ENCODE peak calls at places on chromosomes 2 and 18, in six cellular contexts. One of them, this sample, is unnamed. For H3K4me1, the result is how much of the 10 kb centered on the place peaks cover.

GRCh38 chr2:149077861-149078260 is 39.4 kb downstream of the LYPD6B start:
- DNase-seq in astrocyte: no peak
- DNase-seq in HCT116: no peak
- DNase-seq in endothelial cell of umbilical vein: no peak
- DNase-seq in GM23248: no peak
- DNase-seq in MM.1S: no peak
- DNase-seq in this sample: no peak

GRCh38 chr2:226190479-226191252 is 609.0 kb downstream of the IRS1 start:
- DNase-seq in endothelial cell of umbilical vein: no peak
- DNase-seq in GM23248: no peak
- DNase-seq in astrocyte: peak
- DNase-seq in HCT116: peak
- DNase-seq in MM.1S: no peak
- DNase-seq in this sample: no peak

GRCh38 chr2:198374375-198375072 is 570.1 kb downstream of the PLCL1 start:
- DNase-seq in GM23248: peak
- DNase-seq in endothelial cell of umbilical vein: peak
- DNase-seq in astrocyte: peak
- DNase-seq in MM.1S: peak
- DNase-seq in HCT116: no peak
- DNase-seq in this sample: no peak

GRCh38 chr2:58732999-58733398 is 491.9 kb upstream of the FANCL start:
- DNase-seq in GM23248: no peak
- DNase-seq in astrocyte: no peak
- DNase-seq in endothelial cell of umbilical vein: no peak
- DNase-seq in HCT116: no peak
- DNase-seq in MM.1S: no peak
- DNase-seq in this sample: no peak

GRCh38 chr2:65574911-65575444 is 142.6 kb upstream of the SPRED2 start:
- DNase-seq in astrocyte: no peak
- DNase-seq in GM23248: no peak
- DNase-seq in MM.1S: no peak
- DNase-seq in HCT116: no peak
- DNase-seq in endothelial cell of umbilical vein: peak
- DNase-seq in this sample: no peak

GRCh38 chr2:112880081-112880531 is 30.9 kb upstream of the IL37 start:
- DNase-seq in astrocyte: peak
- DNase-seq in GM23248: peak
- DNase-seq in MM.1S: no peak
- DNase-seq in endothelial cell of umbilical vein: no peak
- DNase-seq in HCT116: no peak
- DNase-seq in this sample: no peak

GRCh38 chr2:17959356-17959755 is 80.9 kb downstream of the KCNS3 start:
- DNase-seq in HCT116: no peak
- DNase-seq in GM23248: no peak
- DNase-seq in MM.1S: no peak
- DNase-seq in astrocyte: no peak
- DNase-seq in endothelial cell of umbilical vein: no peak
- DNase-seq in this sample: no peak

GRCh38 chr2:168781191-168781818 is 21.1 kb upstream of the NOSTRIN start:
- DNase-seq in HCT116: no peak
- DNase-seq in MM.1S: no peak
- DNase-seq in GM23248: no peak
- DNase-seq in endothelial cell of umbilical vein: peak
- DNase-seq in astrocyte: peak
- DNase-seq in this sample: no peak

GRCh38 chr18:616380-616995 is 19.7 kb downstream of the CLUL1 start:
- DNase-seq in endothelial cell of umbilical vein: peak
- DNase-seq in GM23248: peak
- DNase-seq in MM.1S: peak
- DNase-seq in astrocyte: peak
- DNase-seq in HCT116: peak
- DNase-seq in this sample: no peak

GRCh38 chr18:36465970-36466369 is 168.5 kb downstream of the FHOD3 start:
- DNase-seq in HCT116: no peak
- DNase-seq in GM23248: no peak
- DNase-seq in astrocyte: no peak
- DNase-seq in endothelial cell of umbilical vein: no peak
- DNase-seq in MM.1S: no peak
- DNase-seq in this sample: no peak

GRCh38 chr2:86610871-86611270 is 12.8 kb downstream of the RNF103 start:
- DNase-seq in MM.1S: no peak
- DNase-seq in GM23248: no peak
- DNase-seq in endothelial cell of umbilical vein: no peak
- DNase-seq in astrocyte: no peak
- DNase-seq in HCT116: no peak
- DNase-seq in this sample: no peak

GRCh38 chr2:180675170-180675569 is 305.2 kb upstream of the UBE2E3 start:
- DNase-seq in HCT116: no peak
- DNase-seq in endothelial cell of umbilical vein: no peak
- DNase-seq in astrocyte: no peak
- DNase-seq in MM.1S: no peak
- DNase-seq in GM23248: no peak
- DNase-seq in this sample: no peak

GRCh38 chr18:8706981-8707940 is 1.9 kb downstream of the MTCL1 start:
- DNase-seq in HCT116: no peak
- DNase-seq in GM23248: peak
- DNase-seq in endothelial cell of umbilical vein: peak
- DNase-seq in MM.1S: peak
- DNase-seq in astrocyte: peak
- DNase-seq in this sample: peak

GRCh38 chr18:30175061-30175574 is 867.4 kb downstream of the DSC3 start:
- DNase-seq in HCT116: no peak
- DNase-seq in astrocyte: no peak
- DNase-seq in GM23248: no peak
- DNase-seq in endothelial cell of umbilical vein: no peak
- DNase-seq in MM.1S: no peak
- DNase-seq in this sample: no peak

GRCh38 chr2:121648611-121649401 is 456 bp downstream of the CLASP1 start:
- DNase-seq in astrocyte: peak
- DNase-seq in GM23248: peak
- DNase-seq in MM.1S: peak
- DNase-seq in HCT116: no peak
- DNase-seq in endothelial cell of umbilical vein: peak
- DNase-seq in this sample: peak

GRCh38 chr2:61193670-61194561 is 31.9 kb downstream of the C2orf74 start:
- DNase-seq in MM.1S: no peak
- DNase-seq in endothelial cell of umbilical vein: no peak
- DNase-seq in astrocyte: no peak
- DNase-seq in GM23248: peak
- DNase-seq in HCT116: no peak
- DNase-seq in this sample: no peak

GRCh38 chr2:19846567-19846966 is 55.2 kb downstream of the TTC32 start:
- DNase-seq in endothelial cell of umbilical vein: no peak
- DNase-seq in astrocyte: no peak
- DNase-seq in MM.1S: no peak
- DNase-seq in GM23248: no peak
- DNase-seq in HCT116: no peak
- DNase-seq in this sample: no peak

GRCh38 chr2:88590998-88591613 is 36.2 kb downstream of the EIF2AK3 start:
- DNase-seq in GM23248: peak
- DNase-seq in endothelial cell of umbilical vein: peak
- DNase-seq in HCT116: peak
- DNase-seq in astrocyte: peak
- DNase-seq in MM.1S: peak
- DNase-seq in this sample: peak

GRCh38 chr2:162840598-162841246 is 2.2 kb upstream of the KCNH7 start:
- DNase-seq in GM23248: peak
- DNase-seq in astrocyte: peak
- DNase-seq in HCT116: peak
- DNase-seq in MM.1S: peak
- DNase-seq in endothelial cell of umbilical vein: peak
- DNase-seq in this sample: peak

DNA sequence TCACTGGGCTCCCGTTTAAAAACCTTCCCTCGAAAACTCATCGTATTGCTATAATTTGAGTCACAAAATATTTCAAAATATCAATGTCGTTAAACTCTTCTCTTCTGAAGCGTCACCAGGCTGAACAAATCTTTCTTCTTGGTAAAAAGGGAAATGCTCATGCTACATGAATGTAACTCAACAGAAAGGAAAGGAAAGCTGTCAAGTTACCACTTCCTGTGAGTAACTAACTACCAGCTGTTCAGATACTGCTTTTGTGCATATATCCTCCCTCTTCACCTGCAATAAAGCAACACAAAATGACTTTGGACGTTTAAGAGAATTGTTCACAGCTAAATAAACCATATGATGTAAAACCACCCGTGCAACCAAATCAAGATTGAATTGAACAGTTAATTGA is 95.4 kb downstream of the DOCK10 start:
- DNase-seq in MM.1S: peak
- DNase-seq in GM23248: peak
- DNase-seq in endothelial cell of umbilical vein: peak
- DNase-seq in astrocyte: peak
- DNase-seq in HCT116: no peak
- DNase-seq in this sample: no peak
- H3K4me1 ChIP-seq in MM.1S: under half
- H3K4me1 ChIP-seq in GM23248: under half
- H3K4me1 ChIP-seq in endothelial cell of umbilical vein: half or more
- H3K4me1 ChIP-seq in astrocyte: under half
- H3K4me1 ChIP-seq in HCT116: under half
- H3K4me1 ChIP-seq in this sample: under half

GRCh38 chr2:219296631-219297391 is 12.4 kb downstream of the PTPRN start:
- DNase-seq in HCT116: no peak
- DNase-seq in endothelial cell of umbilical vein: no peak
- DNase-seq in MM.1S: no peak
- DNase-seq in GM23248: no peak
- DNase-seq in astrocyte: no peak
- DNase-seq in this sample: no peak

GRCh38 chr2:219299372-219299760 is 9.8 kb downstream of the PTPRN start:
- DNase-seq in HCT116: no peak
- DNase-seq in MM.1S: no peak
- DNase-seq in endothelial cell of umbilical vein: no peak
- DNase-seq in GM23248: no peak
- DNase-seq in astrocyte: no peak
- DNase-seq in this sample: no peak

GRCh38 chr2:219300022-219300421 is 9.2 kb downstream of the PTPRN start:
- DNase-seq in HCT116: no peak
- DNase-seq in GM23248: no peak
- DNase-seq in endothelial cell of umbilical vein: no peak
- DNase-seq in MM.1S: no peak
- DNase-seq in astrocyte: no peak
- DNase-seq in this sample: no peak

GRCh38 chr2:219297766-219298456 is 11.3 kb downstream of the PTPRN start:
- DNase-seq in MM.1S: no peak
- DNase-seq in GM23248: peak
- DNase-seq in HCT116: no peak
- DNase-seq in endothelial cell of umbilical vein: no peak
- DNase-seq in astrocyte: no peak
- DNase-seq in this sample: no peak

DNA sequence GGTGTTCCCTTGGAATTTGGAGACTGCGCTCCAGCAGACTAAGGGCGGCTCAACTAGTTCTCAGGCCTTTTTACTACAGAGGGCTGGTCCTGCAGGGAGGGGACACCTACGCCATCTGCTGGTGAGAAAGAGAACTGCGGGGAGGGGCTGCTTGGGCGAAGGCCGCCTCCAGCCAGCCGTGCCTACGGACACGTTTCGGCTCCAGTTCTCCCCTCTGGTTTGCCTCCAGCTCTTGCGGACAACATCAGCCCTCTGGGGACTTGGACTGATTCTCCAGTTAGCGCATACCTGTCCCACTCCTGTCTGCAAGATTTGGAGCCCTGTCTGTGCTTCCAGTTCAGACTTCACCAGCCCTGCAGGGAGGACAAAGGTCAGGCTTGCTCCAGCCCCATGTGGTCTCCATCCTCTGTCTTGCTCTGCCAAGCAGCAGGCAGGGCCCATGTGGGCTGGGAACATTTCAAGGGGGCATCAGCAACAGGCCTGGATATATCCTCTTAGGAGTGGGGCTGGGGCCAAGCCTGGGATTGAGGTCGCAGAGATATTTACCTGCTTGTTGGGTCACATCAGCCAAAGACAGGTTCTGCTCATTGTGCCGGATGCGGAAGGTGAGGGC is 10.3 kb downstream of the PTPRN start:
- DNase-seq in HCT116: peak
- DNase-seq in MM.1S: peak
- DNase-seq in astrocyte: peak
- DNase-seq in endothelial cell of umbilical vein: peak
- DNase-seq in GM23248: peak
- DNase-seq in this sample: peak
- TF ChIP-seq EZH2 in HCT116: no peak
- TF ChIP-seq EZH2 in MM.1S: no peak
- TF ChIP-seq EZH2 in astrocyte: no peak
- TF ChIP-seq EZH2 in endothelial cell of umbilical vein: no peak
- TF ChIP-seq EZH2 in GM23248: no peak
- TF ChIP-seq EZH2 in this sample: no peak

GRCh38 chr2:173955867-173956266 is 9.3 kb downstream of the SP3 start:
- DNase-seq in MM.1S: no peak
- DNase-seq in endothelial cell of umbilical vein: no peak
- DNase-seq in HCT116: no peak
- DNase-seq in astrocyte: no peak
- DNase-seq in GM23248: no peak
- DNase-seq in this sample: no peak
- H3K4me1 ChIP-seq in MM.1S: under half
- H3K4me1 ChIP-seq in endothelial cell of umbilical vein: under half
- H3K4me1 ChIP-seq in HCT116: under half
- H3K4me1 ChIP-seq in astrocyte: under half
- H3K4me1 ChIP-seq in GM23248: under half
- H3K4me1 ChIP-seq in this sample: under half

GRCh38 chr18:37565985-37566478 is 434 bp upstream of the CELF4 start:
- DNase-seq in astrocyte: no peak
- DNase-seq in GM23248: peak
- DNase-seq in endothelial cell of umbilical vein: no peak
- DNase-seq in MM.1S: no peak
- DNase-seq in HCT116: no peak
- DNase-seq in this sample: no peak

GRCh38 chr18:37565138-37565984 is at the start of gene CELF4:
- DNase-seq in MM.1S: no peak
- DNase-seq in astrocyte: no peak
- DNase-seq in HCT116: no peak
- DNase-seq in GM23248: peak
- DNase-seq in endothelial cell of umbilical vein: peak
- DNase-seq in this sample: no peak

GRCh38 chr18:37567994-37568359 is 2.4 kb upstream of the CELF4 start:
- DNase-seq in endothelial cell of umbilical vein: no peak
- DNase-seq in HCT116: no peak
- DNase-seq in MM.1S: no peak
- DNase-seq in astrocyte: no peak
- DNase-seq in GM23248: no peak
- DNase-seq in this sample: no peak

GRCh38 chr18:37567061-37567993 is 1.7 kb upstream of the CELF4 start:
- DNase-seq in GM23248: peak
- DNase-seq in MM.1S: no peak
- DNase-seq in astrocyte: no peak
- DNase-seq in endothelial cell of umbilical vein: no peak
- DNase-seq in HCT116: no peak
- DNase-seq in this sample: no peak

DNA sequence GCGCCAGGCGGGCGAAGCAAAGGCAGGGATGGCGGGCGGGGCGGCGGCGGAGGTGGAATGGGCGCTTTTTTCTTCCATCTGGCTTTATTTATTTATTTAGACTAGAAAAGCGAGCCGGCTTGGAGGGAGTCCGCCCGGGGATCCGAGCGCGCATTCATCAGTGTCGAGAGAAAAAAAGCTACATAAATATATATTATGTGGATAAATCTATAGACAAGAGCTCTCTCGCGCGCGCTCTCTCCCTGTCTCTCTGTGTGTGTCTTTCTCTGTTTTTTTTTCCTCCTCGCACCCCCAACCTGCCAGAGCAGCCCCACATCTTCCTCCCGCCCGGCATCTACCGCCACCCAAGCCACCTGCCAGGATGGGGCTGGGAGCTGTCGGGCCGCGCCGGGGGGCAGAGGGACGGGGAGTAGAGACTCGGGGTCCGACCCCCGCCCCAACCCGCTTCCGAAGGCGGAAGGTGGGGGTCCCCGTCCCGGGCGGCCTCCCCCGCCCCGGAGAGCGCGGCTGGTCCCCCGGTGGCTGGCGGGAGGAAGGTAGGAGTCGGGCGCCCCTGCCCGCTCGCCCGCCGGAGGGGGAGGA is 972 bp upstream of the CELF4 start:
- DNase-seq in endothelial cell of umbilical vein: no peak
- DNase-seq in HCT116: no peak
- DNase-seq in MM.1S: no peak
- DNase-seq in astrocyte: no peak
- DNase-seq in GM23248: peak
- DNase-seq in this sample: no peak
- TF ChIP-seq EZH2 in endothelial cell of umbilical vein: peak
- TF ChIP-seq EZH2 in HCT116: no peak
- TF ChIP-seq EZH2 in MM.1S: no peak
- TF ChIP-seq EZH2 in astrocyte: peak
- TF ChIP-seq EZH2 in GM23248: peak
- TF ChIP-seq EZH2 in this sample: no peak

This sample was measured in PC-9.